ENCODE peak calls at places on chromosome 19, in seven cellular contexts. Y is RWPE1; Q is CD8-positive, alpha-beta T cell; S is cardiac fibroblast; O is endothelial cell; W is B cell; E is stomach. V is an unnamed sample.

GRCh38 chr19:11242864-11243797 is 3.7 kb downstream of the ANGPTL8 start:
- DNase-seq in Y (peak; percentile 96), Q (peak; percentile 78), S (peak; percentile 85), O (peak; percentile 99), W (peak; percentile 84), E (peak; percentile 96), V (peak; percentile 99)

GRCh38 chr19:35436477-35437141 is 11.4 kb upstream of the FFAR2 start:
- DNase-seq in Y (peak; percentile 62), Q (no peak), S (peak; percentile 89), O (no peak), W (no peak), E (peak; percentile 33), V (peak; percentile 50)

GRCh38 chr19:44718441-44719261 is 19.7 kb downstream of the CEACAM16 start:
- DNase-seq in Y (no peak), Q (no peak), S (peak; percentile 94), O (peak; percentile 65), W (no peak), E (peak; percentile 93), V (no peak)

GRCh38 chr19:13055213-13056051 is 47.2 kb downstream of the LYL1 start:
- DNase-seq in Y (peak; percentile 69), Q (no peak), S (peak; percentile 98), O (no peak), W (no peak), E (peak; percentile 52), V (no peak)

GRCh38 chr19:31054430-31054829 is 294.8 kb downstream of the TSHZ3 start:
- DNase-seq in Y (peak; percentile 19), Q (no peak), S (peak; percentile 74), O (peak; percentile 52), W (no peak), E (peak; percentile 26), V (no peak)

GRCh38 chr19:27966390-27966816 is 1246.5 kb downstream of the UQCRFS1 start:
- DNase-seq in Y (peak; percentile 2), Q (no peak), S (peak; percentile 26), O (no peak), W (peak; percentile 3), E (no peak), V (no peak)

GRCh38 chr19:17475541-17476115 is 5.3 kb downstream of the SLC27A1 start:
- DNase-seq in Y (no peak), Q (no peak), S (peak; percentile 76), O (no peak), W (no peak), E (peak; percentile 65), V (no peak)

GRCh38 chr19:43934055-43934984 is 762 bp downstream of the ZNF45 start:
- DNase-seq in Y (peak; percentile 13), Q (no peak), S (peak; percentile 14), O (peak; percentile 11), W (peak; percentile 2), E (no peak), V (peak; percentile 16)

GRCh38 chr19:38869160-38869835 is 8.8 kb downstream of the RINL start:
- DNase-seq in Y (no peak), Q (no peak), S (peak; percentile 5), O (no peak), W (peak; percentile 71), E (no peak), V (no peak)

GRCh38 chr19:49153167-49153809 is 1.9 kb downstream of the HRC start:
- DNase-seq in Y (no peak), Q (no peak), S (no peak), O (no peak), W (no peak), E (no peak), V (no peak)

GRCh38 chr19:35236638-35237400 is 8.3 kb upstream of the FAM187B start:
- DNase-seq in Y (no peak), Q (no peak), S (no peak), O (no peak), W (no peak), E (no peak), V (no peak)

GRCh38 chr19:54462713-54463530 is 656 bp downstream of the LENG9 start:
- DNase-seq in Y (no peak), Q (peak; percentile 58), S (peak; percentile 71), O (peak; percentile 61), W (peak; percentile 85), E (peak; percentile 81), V (peak; percentile 47)

GRCh38 chr19:16258440-16258903 is 60.8 kb downstream of the AP1M1 start:
- DNase-seq in Y (no peak), Q (no peak), S (peak; percentile 54), O (peak; percentile 68), W (peak; percentile 41), E (peak; percentile 68), V (no peak)

GRCh38 chr19:46303345-46303701 is 6.5 kb downstream of the HIF3A start:
- DNase-seq in Y (no peak), Q (no peak), S (no peak), O (no peak), W (no peak), E (no peak), V (no peak)

GRCh38 chr19:58154287-58154678 is 3.7 kb upstream of the ZNF329 start:
- DNase-seq in Y (peak; percentile 4), Q (no peak), S (peak; percentile 71), O (peak; percentile 15), W (no peak), E (peak; percentile 26), V (peak; percentile 17)

GRCh38 chr19:29660835-29661234 is 4.4 kb upstream of the PLEKHF1 start:
- DNase-seq in Y (no peak), Q (no peak), S (peak; percentile 46), O (no peak), W (no peak), E (no peak), V (no peak)

GRCh38 chr19:30817965-30818364 is 445.8 kb downstream of the ZNF536 start:
- DNase-seq in Y (no peak), Q (no peak), S (no peak), O (no peak), W (no peak), E (no peak), V (no peak)

GRCh38 chr19:16428372-16429036 is 43.3 kb downstream of the EPS15L1 start:
- DNase-seq in Y (no peak), Q (no peak), S (no peak), O (no peak), W (no peak), E (no peak), V (no peak)

GRCh38 chr19:56309511-56310185 is 5.0 kb downstream of the ZSCAN5A start:
- DNase-seq in Y (peak; percentile 53), Q (peak; percentile 24), S (peak; percentile 45), O (peak; percentile 81), W (peak; percentile 63), E (peak; percentile 62), V (peak; percentile 53)
- TF ChIP-seq CTCF in Y (peak; percentile 83), Q (peak; percentile 68), S (peak; percentile 95), O (peak; percentile 94), W (peak; percentile 81), E (peak; percentile 39), V (peak; percentile 83)

DNA sequence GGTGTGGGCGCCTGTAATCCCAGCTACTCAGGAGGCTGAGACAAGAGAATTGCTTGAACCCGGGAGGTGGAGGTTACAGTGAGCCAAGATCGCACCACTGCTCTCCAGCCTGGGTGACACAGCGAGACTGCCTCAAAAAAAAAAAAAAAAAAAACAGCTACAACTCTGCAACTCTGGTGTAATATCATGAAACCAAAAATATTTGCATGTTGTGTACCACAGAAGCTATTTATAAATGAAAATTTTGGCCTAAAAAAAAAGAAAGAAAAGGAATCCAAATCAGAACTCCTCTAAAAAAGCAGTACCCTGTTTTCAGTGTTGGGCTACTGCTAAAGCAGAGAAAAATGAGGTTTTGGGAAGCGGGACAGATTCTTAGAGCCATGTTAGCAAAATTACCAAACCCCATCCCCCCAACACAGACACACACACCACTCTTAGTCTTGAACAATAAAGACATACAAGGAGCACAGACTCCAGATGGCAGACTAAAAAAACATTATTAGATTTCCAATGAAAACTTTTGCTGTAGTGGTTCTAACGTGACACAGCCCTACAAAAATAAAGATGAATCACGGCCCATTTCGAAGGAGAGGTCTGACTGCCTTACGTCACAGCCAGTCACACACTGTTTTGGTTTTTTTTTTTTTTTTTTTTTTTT is 51.5 kb downstream of the INSR start:
- DNase-seq in Y (no peak), Q (no peak), S (peak; percentile 71), O (no peak), W (peak; percentile 24), E (no peak), V (peak; percentile 58)
- TF ChIP-seq CTCF in Y (no peak), Q (no peak), S (no peak), O (no peak), W (no peak), E (no peak), V (no peak)

GRCh38 chr19:19752760-19753403 is 20.0 kb upstream of the ZNF14 start:
- DNase-seq in Y (no peak), Q (no peak), S (no peak), O (no peak), W (no peak), E (no peak), V (no peak)

DNA sequence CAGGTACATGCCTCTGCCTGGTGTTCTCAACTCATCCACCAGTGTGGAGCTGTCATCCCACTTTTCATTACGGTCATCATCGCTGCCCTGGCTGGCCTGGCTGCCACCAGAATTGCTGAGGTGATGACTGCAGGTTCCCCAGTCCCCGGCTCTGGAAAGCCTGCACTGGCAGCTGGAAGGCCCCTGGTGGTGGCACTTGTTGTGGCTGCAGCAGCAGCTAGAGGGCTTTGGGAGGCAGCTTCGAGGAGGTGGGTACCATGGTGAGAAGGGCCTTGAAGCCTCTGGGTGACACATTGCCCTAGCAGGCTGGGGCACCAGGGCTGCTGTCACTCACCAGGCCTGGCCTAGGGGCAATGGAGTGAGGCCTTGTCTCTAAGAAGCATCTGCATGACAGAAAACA is 25.3 kb upstream of the ZNF14 start:
- DNase-seq in Y (no peak), Q (no peak), S (no peak), O (no peak), W (no peak), E (no peak), V (no peak)
- TF ChIP-seq CTCF in Y (no peak), Q (no peak), S (no peak), O (no peak), W (no peak), E (no peak), V (no peak)

GRCh38 chr19:1106841-1107654 is 3.3 kb downstream of the GPX4 start:
- DNase-seq in Y (peak; percentile 42), Q (no peak), S (peak; percentile 79), O (no peak), W (no peak), E (peak; percentile 48), V (no peak)
- TF ChIP-seq CTCF in Y (peak; percentile 21), Q (no peak), S (peak; percentile 17), O (no peak), W (no peak), E (no peak), V (peak; percentile 28)

GRCh38 chr19:14091086-14091884 is 734 bp upstream of the SAMD1 start:
- DNase-seq in Y (peak; percentile 43), Q (no peak), S (peak; percentile 71), O (peak; percentile 61), W (peak; percentile 76), E (no peak), V (peak; percentile 92)
- TF ChIP-seq CTCF in Y (peak; percentile 42), Q (peak; percentile 40), S (peak; percentile 15), O (no peak), W (peak; percentile 21), E (no peak), V (peak; percentile 48)

GRCh38 chr19:940591-941291 is 14.9 kb downstream of the ARID3A start:
- DNase-seq in Y (no peak), Q (peak; percentile 67), S (peak; percentile 36), O (no peak), W (peak; percentile 81), E (peak; percentile 92), V (no peak)
- TF ChIP-seq CTCF in Y (no peak), Q (no peak), S (no peak), O (no peak), W (no peak), E (no peak), V (peak; percentile 18)